ENCODE peak calls at places on chromosomes 12 and 14, in six cellular contexts. E, M, H, R, S and Y are unnamed samples.

GRCh38 chr14:34318014-34318413 is 144.0 kb downstream of the SPTSSA start:
- DNase-seq in E (no peak), M (no peak), H (no peak), R (no peak), S (no peak), Y (no peak)

GRCh38 chr14:64705406-64706118 is 1.3 kb downstream of the PLEKHG3 start:
- DNase-seq in E (no peak), M (peak), H (no peak), R (peak), S (no peak), Y (no peak)

GRCh38 chr12:101719566-101719965 is 19.7 kb downstream of the SYCP3 start:
- DNase-seq in E (no peak), M (no peak), H (no peak), R (no peak), S (no peak), Y (no peak)

GRCh38 chr12:51593539-51593938 is 2.5 kb downstream of the SCN8A start:
- DNase-seq in E (no peak), M (no peak), H (no peak), R (no peak), S (peak), Y (no peak)

GRCh38 chr14:73755434-73756014 is 41.3 kb upstream of the PNMA1 start:
- DNase-seq in E (peak), M (peak), H (no peak), R (peak), S (no peak), Y (no peak)

GRCh38 chr12:101935769-101936741 is 58.7 kb downstream of the DRAM1 start:
- DNase-seq in E (peak), M (no peak), H (no peak), R (no peak), S (peak), Y (no peak)

GRCh38 chr14:64763801-64764511 is 59.7 kb downstream of the PLEKHG3 start:
- DNase-seq in E (no peak), M (peak), H (no peak), R (peak), S (no peak), Y (no peak)

GRCh38 chr12:76346798-76347420 is 1.3 kb downstream of the BBS10 start:
- DNase-seq in E (no peak), M (no peak), H (no peak), R (peak), S (peak), Y (no peak)

GRCh38 chr14:89848165-89848564 is 106.4 kb downstream of the EFCAB11 start:
- DNase-seq in E (no peak), M (no peak), H (no peak), R (no peak), S (no peak), Y (no peak)

GRCh38 chr14:64225156-64225757 is 68.9 kb downstream of the ESR2 start:
- DNase-seq in E (no peak), M (no peak), H (no peak), R (no peak), S (no peak), Y (no peak)